ENCODE peak calls at places on chromosomes 12 and 14, in four cellular contexts. D is K562, Q is HL-60, A is GM12878. X is an unnamed sample.
A peak's percentile ranks its signal among the peaks of the same experiment; 100 is the strongest.

GRCh38 chr12:84994436-84994835 is 41.6 kb downstream of the TSPAN19 start:
- DNase-seq in D (no peak), Q (no peak), A (no peak), X (no peak)

GRCh38 chr12:33942172-33942571 is 80.1 kb upstream of the ALG10 start:
- DNase-seq in D (no peak), A (no peak), Q (no peak), X (no peak)

GRCh38 chr14:26765768-26766550 is 168.1 kb upstream of the NOVA1 start:
- DNase-seq in Q (no peak), A (no peak), D (no peak), X (no peak)

GRCh38 chr14:64891839-64892375 is 12.2 kb upstream of the SPTB start:
- DNase-seq in D (peak; percentile 72), A (peak; percentile 36), Q (no peak), X (no peak)

GRCh38 chr14:90398315-90398811 is 1.5 kb downstream of the CALM1 start:
- DNase-seq in D (peak; percentile 43), A (no peak), Q (peak; percentile 49), X (peak; percentile 28)

GRCh38 chr12:105967038-105967776 is 171.5 kb downstream of the NUAK1 start:
- DNase-seq in D (no peak), A (no peak), Q (no peak), X (no peak)

GRCh38 chr14:68952544-68953535 is 26.3 kb downstream of the ACTN1 start:
- DNase-seq in A (no peak), Q (no peak), D (peak; percentile 11), X (no peak)

GRCh38 chr12:39824505-39825198 is 205.0 kb upstream of the ABCD2 start:
- DNase-seq in Q (no peak), A (no peak), D (no peak), X (no peak)

GRCh38 chr12:88522961-88523360 is 57.3 kb downstream of the KITLG start:
- DNase-seq in A (no peak), Q (no peak), D (no peak), X (no peak)

GRCh38 chr12:13606290-13606689 is 375.1 kb downstream of the GRIN2B start:
- DNase-seq in A (no peak), Q (no peak), D (peak; percentile 4), X (no peak)

GRCh38 chr12:7113389-7113871 is 4.4 kb upstream of the C1RL start:
- DNase-seq in A (no peak), Q (no peak), D (peak; percentile 62), X (no peak)

GRCh38 chr14:52455291-52456088 is 96.8 kb downstream of the TXNDC16 start:
- DNase-seq in D (no peak), A (no peak), Q (no peak), X (no peak)

GRCh38 chr12:25771062-25771461 is 187.4 kb upstream of the RASSF8 start:
- DNase-seq in A (peak; percentile 19), Q (no peak), D (no peak), X (no peak)

GRCh38 chr12:44369967-44370366 is 506.1 kb downstream of the NELL2 start:
- DNase-seq in A (no peak), D (no peak), Q (no peak), X (no peak)

GRCh38 chr12:117518594-117519270 is 157.3 kb upstream of the NOS1 start:
- DNase-seq in D (no peak), A (no peak), Q (no peak), X (no peak)

GRCh38 chr14:93078830-93079229 is 36.9 kb downstream of the ITPK1 start:
- DNase-seq in D (no peak), A (no peak), Q (no peak), X (no peak)

GRCh38 chr14:40197344-40197743 is 765.1 kb upstream of the FBXO33 start:
- DNase-seq in Q (no peak), A (no peak), D (no peak), X (no peak)

GRCh38 chr12:24560192-24560591 is 388.7 kb downstream of the BCAT1 start:
- DNase-seq in D (no peak), Q (no peak), A (no peak), X (no peak)

GRCh38 chr12:104600790-104601739 is 144.3 kb downstream of the CHST11 start:
- DNase-seq in A (no peak), Q (no peak), D (peak; percentile 83), X (no peak)

GRCh38 chr14:28651148-28651547 is 115.4 kb upstream of the FOXG1 start:
- DNase-seq in D (no peak), A (no peak), Q (peak; percentile 17), X (no peak)
- TF ChIP-seq SPI1 in D (no peak), A (no peak), Q (no peak), X (no peak)

DNA sequence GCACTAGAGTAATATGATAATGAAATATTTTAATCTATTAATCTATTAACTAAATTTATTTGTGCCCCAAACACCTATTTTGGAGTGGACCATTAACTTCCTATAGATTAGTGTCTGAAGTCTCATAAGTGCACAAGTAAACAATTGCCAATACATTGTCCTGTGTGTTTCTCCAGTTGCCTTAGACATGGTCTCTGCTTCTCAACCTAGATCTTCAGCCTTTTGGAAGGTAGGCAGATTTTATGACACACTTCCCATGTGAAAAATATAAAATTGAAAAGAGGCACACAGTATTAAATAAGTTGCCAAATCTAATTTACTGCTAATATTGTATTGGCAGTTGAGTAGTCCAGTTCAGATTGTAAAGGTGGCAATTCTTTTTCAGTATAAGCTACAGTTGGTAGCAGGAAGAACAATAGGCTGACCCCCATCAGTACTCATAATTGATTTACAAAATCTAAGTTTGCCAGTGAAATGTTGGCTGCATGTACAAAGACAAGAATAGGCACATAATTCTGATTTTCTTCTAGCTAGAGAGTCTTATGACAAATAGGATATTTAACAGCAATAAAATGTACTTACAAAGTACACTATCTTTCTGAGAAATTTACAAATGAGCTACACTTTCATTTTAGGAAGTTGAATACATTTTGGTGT is 10.8 kb downstream of the A2M start:
- DNase-seq in A (no peak), Q (no peak), D (no peak), X (no peak)
- TF ChIP-seq POLR2AphosphoS5 in A (no peak), Q (no peak), D (no peak), X (no peak)

DNA sequence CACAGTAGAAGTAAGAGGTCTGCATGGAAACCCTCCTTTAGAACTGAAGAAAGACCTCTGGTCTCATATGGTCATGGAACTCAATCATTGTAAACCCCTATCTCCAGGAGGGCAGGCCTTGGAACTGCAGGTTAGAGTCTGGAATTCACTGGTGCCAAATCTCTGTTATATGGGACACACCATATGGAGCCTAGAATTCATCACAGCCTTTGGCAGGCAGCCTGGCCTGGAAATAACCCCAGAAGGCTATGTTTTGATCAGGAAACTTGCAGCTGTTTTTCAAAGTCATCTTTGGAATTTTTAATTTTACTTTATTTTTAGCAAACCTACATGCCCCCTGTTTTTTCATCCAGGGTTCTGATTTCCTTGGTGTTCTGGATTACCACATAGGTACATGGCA is 339.3 kb upstream of the TBX3 start:
- DNase-seq in A (no peak), Q (no peak), D (no peak), X (no peak)
- TF ChIP-seq SPI1 in A (no peak), Q (no peak), D (no peak), X (no peak)

GRCh38 chr12:49489154-49489553 is 49.7 kb upstream of the KCNH3 start:
- DNase-seq in D (no peak), A (no peak), Q (no peak), X (no peak)
- TF ChIP-seq POLR2AphosphoS5 in D (no peak), A (no peak), Q (no peak), X (no peak)

X was measured in GM12891.